ENCODE peak calls at places on chromosome 7, in four cellular contexts. One of them, this sample, is unnamed.

GRCh38 chr7:91656486-91657237 is 223.8 kb downstream of the MTERF1 start:
- DNase-seq in sigmoid colon: no peak
- DNase-seq in stomach: no peak
- DNase-seq in SK-N-SH: no peak
- DNase-seq in this sample: no peak

GRCh38 chr7:73528204-73528603 is 6.1 kb upstream of the BAZ1B start:
- DNase-seq in sigmoid colon: no peak
- DNase-seq in stomach: no peak
- DNase-seq in SK-N-SH: no peak
- DNase-seq in this sample: no peak

GRCh38 chr7:35734001-35734483 is 39.1 kb upstream of the HERPUD2 start:
- DNase-seq in sigmoid colon: no peak
- DNase-seq in stomach: no peak
- DNase-seq in SK-N-SH: no peak
- DNase-seq in this sample: no peak

GRCh38 chr7:25496394-25497103 is 268.3 kb upstream of the NPVF start:
- DNase-seq in sigmoid colon: no peak
- DNase-seq in stomach: no peak
- DNase-seq in SK-N-SH: no peak
- DNase-seq in this sample: no peak

GRCh38 chr7:152856351-152856750 is 96.8 kb downstream of the ACTR3B start:
- DNase-seq in sigmoid colon: no peak
- DNase-seq in stomach: no peak
- DNase-seq in SK-N-SH: no peak
- DNase-seq in this sample: no peak

GRCh38 chr7:83947260-83947659 is 247.3 kb downstream of the SEMA3A start:
- DNase-seq in sigmoid colon: no peak
- DNase-seq in stomach: no peak
- DNase-seq in SK-N-SH: peak
- DNase-seq in this sample: peak

GRCh38 chr7:35336444-35336843 is 82.5 kb upstream of the TBX20 start:
- DNase-seq in sigmoid colon: no peak
- DNase-seq in stomach: no peak
- DNase-seq in SK-N-SH: peak
- DNase-seq in this sample: no peak

GRCh38 chr7:139494835-139495568 is 11.5 kb upstream of the KLRG2 start:
- DNase-seq in sigmoid colon: no peak
- DNase-seq in stomach: no peak
- DNase-seq in SK-N-SH: no peak
- DNase-seq in this sample: no peak

GRCh38 chr7:36440880-36441279 is 51.2 kb downstream of the ANLN start:
- DNase-seq in sigmoid colon: no peak
- DNase-seq in stomach: no peak
- DNase-seq in SK-N-SH: peak
- DNase-seq in this sample: no peak

GRCh38 chr7:145862212-145862611 is 254.4 kb upstream of the CNTNAP2 start:
- DNase-seq in sigmoid colon: no peak
- DNase-seq in stomach: no peak
- DNase-seq in SK-N-SH: no peak
- DNase-seq in this sample: no peak

GRCh38 chr7:77657427-77658331 is 38.6 kb upstream of the RSBN1L start:
- DNase-seq in sigmoid colon: no peak
- DNase-seq in stomach: no peak
- DNase-seq in SK-N-SH: peak
- DNase-seq in this sample: no peak

GRCh38 chr7:53035499-53036412 is at the start of gene POM121L12:
- DNase-seq in sigmoid colon: no peak
- DNase-seq in stomach: no peak
- DNase-seq in SK-N-SH: no peak
- DNase-seq in this sample: no peak

GRCh38 chr7:45892407-45893035 is 4.2 kb downstream of the IGFBP1 start:
- DNase-seq in sigmoid colon: no peak
- DNase-seq in stomach: no peak
- DNase-seq in SK-N-SH: no peak
- DNase-seq in this sample: no peak

GRCh38 chr7:114765331-114766125 is 156.4 kb upstream of the MDFIC start:
- DNase-seq in sigmoid colon: no peak
- DNase-seq in stomach: no peak
- DNase-seq in SK-N-SH: no peak
- DNase-seq in this sample: no peak

GRCh38 chr7:5143935-5144903 is 45.8 kb upstream of the WIPI2 start:
- DNase-seq in sigmoid colon: no peak
- DNase-seq in stomach: peak
- DNase-seq in SK-N-SH: peak
- DNase-seq in this sample: peak

GRCh38 chr7:157412021-157412443 is 75.2 kb downstream of the DNAJB6 start:
- DNase-seq in sigmoid colon: no peak
- DNase-seq in stomach: no peak
- DNase-seq in SK-N-SH: no peak
- DNase-seq in this sample: no peak

GRCh38 chr7:26500749-26501352 is 209.2 kb downstream of the SNX10 start:
- DNase-seq in sigmoid colon: no peak
- DNase-seq in stomach: no peak
- DNase-seq in SK-N-SH: peak
- DNase-seq in this sample: no peak

GRCh38 chr7:51613911-51614344 is 297.3 kb upstream of the COBL start:
- DNase-seq in sigmoid colon: peak
- DNase-seq in stomach: no peak
- DNase-seq in SK-N-SH: no peak
- DNase-seq in this sample: no peak

GRCh38 chr7:100983451-100984187 is 14.3 kb downstream of the MUC12 start:
- DNase-seq in sigmoid colon: no peak
- DNase-seq in stomach: no peak
- DNase-seq in SK-N-SH: no peak
- DNase-seq in this sample: peak

GRCh38 chr7:33336820-33337219 is 207.5 kb downstream of the BBS9 start:
- DNase-seq in sigmoid colon: no peak
- DNase-seq in stomach: no peak
- DNase-seq in SK-N-SH: no peak
- DNase-seq in this sample: no peak

GRCh38 chr7:7521259-7521658 is 14.4 kb downstream of the COL28A1 start:
- DNase-seq in sigmoid colon: no peak
- DNase-seq in stomach: no peak
- DNase-seq in SK-N-SH: no peak
- DNase-seq in this sample: no peak

GRCh38 chr7:131899271-131900030 is 343.0 kb upstream of the PODXL start:
- DNase-seq in sigmoid colon: no peak
- DNase-seq in stomach: no peak
- DNase-seq in SK-N-SH: no peak
- DNase-seq in this sample: no peak

GRCh38 chr7:84044834-84045233 is 149.8 kb downstream of the SEMA3A start:
- DNase-seq in sigmoid colon: no peak
- DNase-seq in stomach: no peak
- DNase-seq in SK-N-SH: no peak
- DNase-seq in this sample: no peak

GRCh38 chr7:34070486-34071323 is 165.4 kb downstream of the BMPER start:
- DNase-seq in sigmoid colon: no peak
- DNase-seq in stomach: no peak
- DNase-seq in SK-N-SH: no peak
- DNase-seq in this sample: no peak

GRCh38 chr7:119964640-119965542 is 308.1 kb upstream of the KCND2 start:
- DNase-seq in sigmoid colon: no peak
- DNase-seq in stomach: no peak
- DNase-seq in SK-N-SH: no peak
- DNase-seq in this sample: no peak

GRCh38 chr7:23254051-23254681 is 7.6 kb downstream of the GPNMB start:
- DNase-seq in sigmoid colon: no peak
- DNase-seq in stomach: no peak
- DNase-seq in SK-N-SH: no peak
- DNase-seq in this sample: no peak

GRCh38 chr7:27156508-27156898 is at the start of gene HOXA7:
- DNase-seq in sigmoid colon: peak
- DNase-seq in stomach: peak
- DNase-seq in SK-N-SH: peak
- DNase-seq in this sample: peak

GRCh38 chr7:114269714-114270113 is 144.9 kb upstream of the FOXP2 start:
- DNase-seq in sigmoid colon: no peak
- DNase-seq in stomach: no peak
- DNase-seq in SK-N-SH: no peak
- DNase-seq in this sample: no peak

GRCh38 chr7:38838992-38839391 is 70.0 kb downstream of the VPS41 start:
- DNase-seq in sigmoid colon: no peak
- DNase-seq in stomach: no peak
- DNase-seq in SK-N-SH: no peak
- DNase-seq in this sample: no peak

GRCh38 chr7:32357535-32358277 is 132.5 kb downstream of the LSM5 start:
- DNase-seq in sigmoid colon: no peak
- DNase-seq in stomach: no peak
- DNase-seq in SK-N-SH: no peak
- DNase-seq in this sample: no peak

GRCh38 chr7:50655020-50655419 is 89.8 kb upstream of the DDC start:
- DNase-seq in sigmoid colon: no peak
- DNase-seq in stomach: no peak
- DNase-seq in SK-N-SH: no peak
- DNase-seq in this sample: no peak

GRCh38 chr7:27187702-27188665 is 3.0 kb upstream of the HOXA11 start:
- DNase-seq in sigmoid colon: peak
- DNase-seq in stomach: peak
- DNase-seq in SK-N-SH: no peak
- DNase-seq in this sample: peak

GRCh38 chr7:759569-759968 is 32.5 kb upstream of the PRKAR1B start:
- DNase-seq in sigmoid colon: no peak
- DNase-seq in stomach: no peak
- DNase-seq in SK-N-SH: no peak
- DNase-seq in this sample: no peak

GRCh38 chr7:64574481-64575159 is 11.7 kb upstream of the ZNF680 start:
- DNase-seq in sigmoid colon: no peak
- DNase-seq in stomach: no peak
- DNase-seq in SK-N-SH: peak
- DNase-seq in this sample: no peak

GRCh38 chr7:24480501-24480900 is 92.8 kb upstream of the PALS2 start:
- DNase-seq in sigmoid colon: no peak
- DNase-seq in stomach: no peak
- DNase-seq in SK-N-SH: no peak
- DNase-seq in this sample: no peak
- TF ChIP-seq EP300 in sigmoid colon: no peak
- TF ChIP-seq EP300 in stomach: no peak
- TF ChIP-seq EP300 in SK-N-SH: no peak
- TF ChIP-seq EP300 in this sample: no peak

DNA sequence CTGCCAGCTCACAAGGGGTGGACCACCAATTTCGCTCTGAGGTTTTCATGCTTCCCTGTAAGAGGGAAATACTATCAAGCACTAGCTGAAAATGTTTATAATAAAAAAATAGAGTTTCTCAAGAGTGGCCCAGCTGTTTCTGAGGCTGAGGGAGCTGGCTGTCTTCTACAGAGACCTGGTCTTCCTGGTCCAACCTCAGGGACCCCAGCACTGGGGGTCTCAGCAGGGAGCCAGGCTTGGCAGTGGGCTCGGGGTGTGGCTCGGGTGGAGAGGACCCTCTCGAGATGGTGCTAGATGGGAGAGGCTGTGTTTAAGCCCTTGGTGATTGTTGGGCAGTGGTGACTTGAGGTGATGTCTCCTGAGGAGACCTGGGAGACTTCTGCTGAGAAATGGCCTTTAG is 87.3 kb upstream of the SHH start:
- DNase-seq in sigmoid colon: peak
- DNase-seq in stomach: no peak
- DNase-seq in SK-N-SH: no peak
- DNase-seq in this sample: no peak
- TF ChIP-seq POLR2AphosphoS5 in sigmoid colon: no peak
- TF ChIP-seq POLR2AphosphoS5 in stomach: no peak
- TF ChIP-seq POLR2AphosphoS5 in SK-N-SH: no peak
- TF ChIP-seq POLR2AphosphoS5 in this sample: no peak

DNA sequence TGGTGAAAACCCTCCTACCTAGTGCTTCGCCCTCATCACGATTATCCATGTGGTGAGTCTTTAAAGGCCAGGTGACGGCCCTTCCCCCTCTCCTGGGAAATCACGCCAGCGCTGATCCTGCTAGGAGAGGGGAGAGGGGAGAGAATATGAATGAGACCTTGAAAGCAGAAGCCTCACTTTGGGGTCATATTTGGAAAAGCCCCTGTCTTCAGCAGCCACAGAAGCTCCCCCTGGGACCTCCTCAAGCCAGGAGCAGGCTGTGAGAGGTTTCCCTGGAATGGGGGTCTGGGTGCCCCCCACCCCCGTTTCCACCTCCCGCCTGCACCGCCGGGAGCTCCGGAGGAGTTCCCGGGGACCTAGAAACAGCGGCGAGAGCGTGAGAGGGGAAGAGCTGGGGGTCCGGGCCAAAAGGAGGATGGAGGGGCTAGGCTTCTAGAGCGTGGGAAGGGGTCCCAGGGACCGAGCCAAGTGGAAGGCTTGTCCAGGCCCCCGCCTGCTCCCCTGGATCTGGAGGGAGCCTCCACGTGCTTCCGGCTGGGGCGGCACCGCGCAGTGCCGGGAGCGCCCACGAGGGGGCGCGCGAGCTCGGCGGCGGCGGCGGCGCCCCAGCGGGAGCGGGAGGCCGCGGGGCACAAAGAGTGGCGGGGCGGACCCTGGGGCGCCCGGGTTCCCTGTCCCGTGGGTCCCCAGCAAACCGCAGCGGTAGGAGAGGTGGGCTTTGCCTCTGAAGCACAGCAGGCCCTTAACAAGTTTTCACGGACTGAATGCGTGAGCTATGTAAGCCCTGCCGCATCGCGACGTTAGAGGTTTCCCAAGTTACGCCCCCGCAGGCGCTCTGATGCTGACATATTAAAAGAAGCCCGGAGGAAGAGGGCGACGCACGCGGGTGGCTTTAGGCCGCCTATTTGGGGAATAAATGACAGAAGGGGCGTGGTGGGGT is 104.3 kb upstream of the LRRC4 start:
- DNase-seq in sigmoid colon: no peak
- DNase-seq in stomach: peak
- DNase-seq in SK-N-SH: peak
- DNase-seq in this sample: peak
- TF ChIP-seq EP300 in sigmoid colon: no peak
- TF ChIP-seq EP300 in stomach: no peak
- TF ChIP-seq EP300 in SK-N-SH: peak
- TF ChIP-seq EP300 in this sample: no peak

GRCh38 chr7:108102913-108103312 is 27.2 kb downstream of the LAMB4 start:
- DNase-seq in sigmoid colon: no peak
- DNase-seq in stomach: no peak
- DNase-seq in SK-N-SH: no peak
- DNase-seq in this sample: no peak

GRCh38 chr7:108101759-108102158 is 28.4 kb downstream of the LAMB4 start:
- DNase-seq in sigmoid colon: no peak
- DNase-seq in stomach: no peak
- DNase-seq in SK-N-SH: no peak
- DNase-seq in this sample: no peak

GRCh38 chr7:108103566-108104298 is 26.4 kb downstream of the LAMB4 start:
- DNase-seq in sigmoid colon: no peak
- DNase-seq in stomach: no peak
- DNase-seq in SK-N-SH: peak
- DNase-seq in this sample: no peak

GRCh38 chr7:108108131-108108530 is 22.0 kb downstream of the LAMB4 start:
- DNase-seq in sigmoid colon: no peak
- DNase-seq in stomach: no peak
- DNase-seq in SK-N-SH: no peak
- DNase-seq in this sample: no peak

DNA sequence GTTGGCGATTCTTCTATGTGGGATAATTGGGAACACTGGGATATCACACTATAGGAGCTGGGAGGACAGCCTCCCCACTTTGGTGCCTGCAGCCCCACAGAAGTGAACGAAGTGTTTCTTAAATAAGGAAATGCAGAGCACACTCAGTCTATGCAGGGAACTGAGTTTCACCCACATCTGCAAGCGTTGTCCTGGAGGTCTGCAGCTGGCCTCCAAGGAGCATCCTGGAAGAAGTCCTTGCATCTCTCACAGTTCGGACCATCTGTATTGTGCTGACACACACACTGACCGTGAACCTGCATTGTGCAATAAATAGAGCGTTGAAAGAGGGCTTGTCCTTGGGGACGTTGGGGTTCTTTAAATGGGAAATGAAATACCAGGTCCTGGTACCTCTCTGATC is 25.8 kb downstream of the LAMB4 start:
- DNase-seq in sigmoid colon: no peak
- DNase-seq in stomach: no peak
- DNase-seq in SK-N-SH: no peak
- DNase-seq in this sample: no peak
- TF ChIP-seq POLR2AphosphoS5 in sigmoid colon: no peak
- TF ChIP-seq POLR2AphosphoS5 in stomach: no peak
- TF ChIP-seq POLR2AphosphoS5 in SK-N-SH: no peak
- TF ChIP-seq POLR2AphosphoS5 in this sample: no peak